ENCODE peak calls at places on chromosomes 11 and 22, in seven cellular contexts. B, C, I, N, V, K and O are unnamed samples.

GRCh38 chr11:117823941-117824420 is 563 bp downstream of the FXYD2 start:
- DNase-seq in K (no peak), C (no peak), V (no peak), B (no peak), N (peak), I (no peak), O (no peak)

GRCh38 chr11:60370811-60371297 is 7.5 kb upstream of the MS4A7 start:
- DNase-seq in I (no peak), K (no peak), C (peak), B (no peak), N (no peak), V (no peak), O (no peak)

GRCh38 chr11:64437426-64437825 is 78.5 kb downstream of the RPS6KA4 start:
- DNase-seq in C (no peak), V (no peak), I (no peak), B (no peak), K (no peak), N (no peak), O (no peak)

GRCh38 chr11:111518668-111519067 is 4.1 kb downstream of the HOATZ start:
- DNase-seq in N (no peak), V (no peak), K (no peak), I (no peak), C (no peak), B (no peak), O (no peak)

GRCh38 chr11:65310215-65310614 is 4.5 kb upstream of the CDC42EP2 start:
- DNase-seq in V (no peak), I (no peak), B (no peak), C (no peak), K (no peak), N (no peak), O (no peak)

GRCh38 chr22:23240639-23241389 is 60.5 kb downstream of the BCR start:
- DNase-seq in C (peak), N (no peak), K (no peak), V (no peak), I (no peak), B (peak), O (no peak)

GRCh38 chr11:618856-619624 is 3.3 kb upstream of the IRF7 start:
- DNase-seq in B (no peak), C (no peak), I (no peak), V (no peak), K (no peak), N (no peak), O (no peak)

GRCh38 chr11:119228535-119229302 is 22.6 kb downstream of the CBL start:
- DNase-seq in B (no peak), K (no peak), C (no peak), N (no peak), I (no peak), V (no peak), O (no peak)

GRCh38 chr11:59767212-59767611 is 12.0 kb downstream of the STX3 start:
- DNase-seq in K (no peak), N (peak), V (no peak), I (no peak), B (no peak), C (no peak), O (no peak)

GRCh38 chr11:110433393-110434333 is 3.9 kb downstream of the FDX1 start:
- DNase-seq in I (no peak), K (no peak), N (no peak), V (no peak), C (peak), B (peak), O (no peak)

GRCh38 chr11:112127056-112127455 is 36.8 kb downstream of the IL18 start:
- DNase-seq in K (no peak), N (no peak), I (no peak), C (no peak), B (no peak), V (no peak), O (no peak)

GRCh38 chr22:41822289-41823057 is 10.4 kb upstream of the SREBF2 start:
- DNase-seq in I (peak), V (no peak), N (peak), K (peak), B (peak), C (peak), O (no peak)

GRCh38 chr22:41821449-41822030 is 11.4 kb upstream of the SREBF2 start:
- DNase-seq in I (no peak), B (no peak), C (no peak), N (no peak), K (no peak), V (no peak), O (no peak)

GRCh38 chr22:41818011-41818410 is 14.9 kb upstream of the SREBF2 start:
- DNase-seq in N (no peak), I (no peak), K (no peak), C (no peak), B (no peak), V (no peak), O (no peak)

GRCh38 chr22:41818596-41818995 is 14.3 kb upstream of the SREBF2 start:
- DNase-seq in K (peak), B (no peak), C (no peak), N (no peak), I (no peak), V (no peak), O (no peak)

GRCh38 chr22:41820447-41820846 is 12.5 kb upstream of the SREBF2 start:
- DNase-seq in K (no peak), B (no peak), N (no peak), C (no peak), I (no peak), V (no peak), O (no peak)
- H3K4me3 ChIP-seq in K (no peak), B (no peak), N (no peak), C (no peak), I (no peak), V (no peak), O (no peak)

GRCh38 chr11:68388595-68389198 is 71.9 kb upstream of the PPP6R3 start:
- DNase-seq in N (no peak), V (no peak), I (no peak), K (no peak), B (no peak), C (no peak), O (no peak)
- TF ChIP-seq CTCF in N (no peak), V (no peak), I (no peak), K (no peak), B (no peak), C (peak), O (no peak)

GRCh38 chr11:67407700-67408163 is 3.8 kb downstream of the TBC1D10C start:
- DNase-seq in C (no peak), K (no peak), B (no peak), I (no peak), N (no peak), V (no peak), O (no peak)

GRCh38 chr11:67406969-67407699 is 3.3 kb downstream of the TBC1D10C start:
- DNase-seq in I (no peak), K (no peak), N (peak), V (no peak), C (no peak), B (no peak), O (no peak)

GRCh38 chr11:67405196-67405567 is 1.3 kb downstream of the TBC1D10C start:
- DNase-seq in K (no peak), B (no peak), C (no peak), I (no peak), N (peak), V (no peak), O (no peak)

GRCh38 chr11:67405688-67406339 is 1.9 kb downstream of the TBC1D10C start:
- DNase-seq in B (no peak), K (no peak), I (no peak), C (no peak), V (no peak), N (no peak), O (no peak)

GRCh38 chr11:67406420-67406968 is 2.6 kb downstream of the TBC1D10C start:
- DNase-seq in V (no peak), C (no peak), K (no peak), B (no peak), N (no peak), I (no peak), O (no peak)
- H3K4me3 ChIP-seq in V (no peak), C (no peak), K (no peak), B (no peak), N (peak), I (no peak), O (no peak)

GRCh38 chr22:19559324-19559811 is 35.2 kb upstream of the CLDN5 start:
- DNase-seq in C (no peak), N (no peak), V (no peak), K (no peak), I (no peak), B (no peak), O (no peak)
- TF ChIP-seq CTCF in C (no peak), N (no peak), V (no peak), K (no peak), I (no peak), B (no peak), O (no peak)

GRCh38 chr11:114426280-114426679 is 13.0 kb upstream of the REXO2 start:
- DNase-seq in I (no peak), V (no peak), K (no peak), N (no peak), B (no peak), C (no peak), O (no peak)
- H3K4me3 ChIP-seq in I (no peak), V (no peak), K (no peak), N (no peak), B (no peak), C (no peak), O (no peak)

DNA sequence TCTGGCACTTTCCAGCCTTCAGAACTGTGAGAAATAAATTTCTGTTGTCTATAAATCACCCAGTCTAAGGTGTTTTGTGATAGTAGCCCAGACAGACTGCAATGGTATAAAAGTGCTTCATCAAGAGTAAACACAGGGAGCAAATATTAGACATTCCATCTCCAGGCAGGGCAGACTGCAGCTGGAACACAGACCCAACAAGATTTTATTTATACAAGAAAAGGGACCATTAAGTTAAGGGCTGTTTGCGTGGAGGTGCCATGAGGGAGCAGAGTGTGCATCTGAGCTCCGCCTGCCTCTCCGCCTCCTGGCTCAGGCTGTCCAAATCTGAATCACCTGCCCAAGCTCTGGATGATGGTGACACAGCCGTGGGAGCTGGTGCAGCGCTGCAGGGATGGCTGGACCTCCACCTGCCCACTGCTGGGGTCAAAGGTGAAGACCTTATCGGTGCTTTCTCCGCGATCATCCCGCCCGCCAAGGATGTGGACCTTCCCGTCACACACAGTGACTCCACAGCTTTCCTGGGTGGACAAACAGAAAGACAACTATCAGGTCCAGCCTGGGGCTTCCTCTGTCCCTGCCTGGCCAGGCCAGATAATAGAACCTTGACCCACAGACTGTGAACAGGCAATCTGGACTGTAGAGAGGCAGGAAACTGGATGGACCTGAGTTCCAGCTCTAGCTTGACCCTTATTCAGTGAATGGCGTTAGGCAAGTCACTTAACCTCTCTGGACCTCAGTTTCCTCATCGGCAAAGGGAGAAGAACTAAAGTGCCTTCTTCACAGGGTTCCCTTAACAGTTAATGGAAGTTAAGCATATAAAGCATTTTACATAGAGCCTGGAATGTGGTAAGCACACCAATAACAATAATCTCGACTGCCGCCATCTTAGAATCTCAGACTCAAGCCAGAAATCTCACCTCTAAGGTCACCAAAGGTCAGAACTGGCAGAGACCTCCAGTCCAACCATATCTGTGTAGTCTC is 10.5 kb downstream of the KLHL35 start:
- DNase-seq in V (no peak), I (no peak), C (peak), K (no peak), N (no peak), B (no peak), O (no peak)
- TF ChIP-seq CTCF in V (no peak), I (no peak), C (no peak), K (no peak), N (no peak), B (no peak), O (no peak)

DNA sequence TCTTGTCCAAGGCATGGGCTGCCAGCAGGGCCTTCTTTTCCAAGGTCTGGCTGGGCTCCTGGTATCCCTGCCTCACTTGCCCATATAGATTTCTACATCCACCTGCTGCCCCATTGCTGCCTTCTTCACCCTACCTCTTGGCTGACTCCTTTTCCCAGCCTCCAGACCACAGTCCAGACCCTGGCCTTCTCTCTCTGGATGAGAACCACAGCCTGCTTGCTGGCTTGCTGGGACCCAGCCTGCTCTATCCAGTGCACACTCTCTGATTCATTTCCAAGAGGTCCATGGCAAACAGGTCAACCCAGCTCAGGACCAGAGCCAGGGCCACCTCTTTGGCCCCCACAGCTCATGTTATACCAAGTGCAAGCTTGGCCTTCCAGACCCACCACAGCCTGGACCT is 169.4 kb upstream of the BDNF start:
- DNase-seq in I (no peak), C (no peak), B (no peak), K (no peak), V (no peak), N (no peak), O (no peak)
- H3K4me3 ChIP-seq in I (no peak), C (no peak), B (no peak), K (no peak), V (no peak), N (no peak), O (no peak)

GRCh38 chr22:42793848-42794405 is 63.1 kb downstream of the ARFGAP3 start:
- DNase-seq in N (no peak), I (no peak), K (no peak), C (no peak), V (no peak), B (no peak), O (no peak)

GRCh38 chr22:42792909-42793847 is 63.9 kb downstream of the ARFGAP3 start:
- DNase-seq in V (no peak), N (no peak), K (no peak), B (no peak), I (no peak), C (no peak), O (no peak)

GRCh38 chr22:42797021-42797420 is 60.1 kb downstream of the ARFGAP3 start:
- DNase-seq in V (no peak), N (no peak), K (no peak), I (no peak), B (no peak), C (no peak), O (no peak)

GRCh38 chr22:42796081-42796480 is 61.0 kb downstream of the ARFGAP3 start:
- DNase-seq in V (no peak), N (no peak), K (no peak), B (no peak), C (no peak), I (no peak), O (no peak)

GRCh38 chr22:42794551-42795510 is 62.2 kb downstream of the ARFGAP3 start:
- DNase-seq in N (no peak), I (no peak), B (no peak), K (no peak), V (no peak), C (no peak), O (no peak)
- TF ChIP-seq CTCF in N (no peak), I (peak), B (no peak), K (no peak), V (no peak), C (no peak), O (no peak)

DNA sequence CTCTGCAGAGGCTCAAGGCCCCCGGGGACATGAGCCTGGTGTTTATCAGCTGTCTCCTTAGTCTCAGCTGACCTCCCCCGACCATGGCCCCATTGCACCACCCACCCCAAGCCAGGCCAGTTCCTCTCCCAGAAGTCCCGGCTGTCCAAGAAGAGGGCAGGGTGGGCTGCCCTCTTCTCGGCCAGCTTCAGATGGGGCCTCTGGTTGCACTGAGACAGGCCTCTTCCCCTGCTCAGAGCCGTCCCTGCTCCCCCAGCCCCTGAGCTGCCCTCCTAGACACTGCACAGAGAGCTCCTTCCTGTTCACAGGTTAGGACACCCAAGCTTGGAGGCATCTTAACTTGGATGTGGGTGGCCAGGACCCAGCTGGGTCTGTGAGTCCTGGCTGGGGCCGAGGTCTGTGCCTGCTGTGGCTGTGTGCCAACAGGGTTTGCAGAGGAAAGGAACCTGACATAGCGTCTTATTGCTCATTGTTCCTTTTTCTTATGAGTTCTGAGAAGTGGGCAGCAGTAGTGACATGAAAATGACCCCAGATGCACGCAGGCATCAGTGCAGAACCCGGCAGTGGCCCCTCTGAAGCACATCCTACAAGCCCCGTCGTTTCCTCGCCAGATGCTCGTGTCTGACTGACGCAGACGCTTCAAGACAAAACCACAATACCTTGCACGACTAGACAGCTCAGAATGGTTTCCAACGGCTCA is 5.5 kb downstream of the TRABD start:
- DNase-seq in B (peak), I (no peak), N (peak), C (no peak), V (no peak), K (no peak), O (peak)
- H3K4me3 ChIP-seq in B (peak), I (peak), N (peak), C (no peak), V (peak), K (peak), O (peak)